ENCODE peak calls at places on chromosome 11, in five cellular contexts. One of them, this sample, is unnamed.

GRCh38 chr11:25981998-25982397 is 349.9 kb upstream of the ANO3 start:
- DNase-seq in SJCRH30: peak
- DNase-seq in CD8-positive, alpha-beta memory T cell: no peak
- DNase-seq in PC-9: peak
- DNase-seq in body of pancreas: peak
- DNase-seq in this sample: no peak

GRCh38 chr11:119651802-119652584 is 77.0 kb downstream of the NECTIN1 start:
- DNase-seq in CD8-positive, alpha-beta memory T cell: no peak
- DNase-seq in PC-9: no peak
- DNase-seq in body of pancreas: peak
- DNase-seq in SJCRH30: no peak
- DNase-seq in this sample: no peak

GRCh38 chr11:60914620-60915249 is 777 bp downstream of the TMEM109 start:
- DNase-seq in SJCRH30: peak
- DNase-seq in body of pancreas: peak
- DNase-seq in PC-9: no peak
- DNase-seq in CD8-positive, alpha-beta memory T cell: no peak
- DNase-seq in this sample: peak

GRCh38 chr11:12164061-12165014 is 53.9 kb downstream of the MICAL2 start:
- DNase-seq in body of pancreas: no peak
- DNase-seq in PC-9: no peak
- DNase-seq in SJCRH30: peak
- DNase-seq in CD8-positive, alpha-beta memory T cell: no peak
- DNase-seq in this sample: no peak

GRCh38 chr11:119298726-119299125 is 18.2 kb downstream of the MCAM start:
- DNase-seq in CD8-positive, alpha-beta memory T cell: no peak
- DNase-seq in PC-9: no peak
- DNase-seq in SJCRH30: no peak
- DNase-seq in body of pancreas: peak
- DNase-seq in this sample: no peak

GRCh38 chr11:116148056-116148455 is 624.7 kb downstream of the BUD13 start:
- DNase-seq in SJCRH30: no peak
- DNase-seq in PC-9: no peak
- DNase-seq in CD8-positive, alpha-beta memory T cell: no peak
- DNase-seq in body of pancreas: no peak
- DNase-seq in this sample: no peak

GRCh38 chr11:59053387-59053786 is 32.7 kb upstream of the GLYATL1B start:
- DNase-seq in body of pancreas: peak
- DNase-seq in PC-9: peak
- DNase-seq in CD8-positive, alpha-beta memory T cell: peak
- DNase-seq in SJCRH30: peak
- DNase-seq in this sample: peak

GRCh38 chr11:118081241-118081958 is 4.5 kb downstream of the TMPRSS4 start:
- DNase-seq in CD8-positive, alpha-beta memory T cell: no peak
- DNase-seq in PC-9: no peak
- DNase-seq in SJCRH30: no peak
- DNase-seq in body of pancreas: peak
- DNase-seq in this sample: no peak

GRCh38 chr11:2529636-2530035 is 84.8 kb downstream of the KCNQ1 start:
- DNase-seq in PC-9: no peak
- DNase-seq in CD8-positive, alpha-beta memory T cell: no peak
- DNase-seq in body of pancreas: no peak
- DNase-seq in SJCRH30: peak
- DNase-seq in this sample: peak

GRCh38 chr11:74783241-74783871 is 34.7 kb downstream of the RNF169 start:
- DNase-seq in PC-9: no peak
- DNase-seq in CD8-positive, alpha-beta memory T cell: peak
- DNase-seq in body of pancreas: peak
- DNase-seq in SJCRH30: no peak
- DNase-seq in this sample: no peak

GRCh38 chr11:87315229-87315628 is 277.5 kb downstream of the TMEM135 start:
- DNase-seq in SJCRH30: no peak
- DNase-seq in body of pancreas: no peak
- DNase-seq in PC-9: no peak
- DNase-seq in CD8-positive, alpha-beta memory T cell: no peak
- DNase-seq in this sample: no peak

GRCh38 chr11:124274000-124274399 is 17.8 kb downstream of the OR8G5 start:
- DNase-seq in CD8-positive, alpha-beta memory T cell: no peak
- DNase-seq in body of pancreas: no peak
- DNase-seq in SJCRH30: no peak
- DNase-seq in PC-9: no peak
- DNase-seq in this sample: no peak

GRCh38 chr11:19725379-19726079 is 12.9 kb downstream of the NAV2 start:
- DNase-seq in PC-9: peak
- DNase-seq in CD8-positive, alpha-beta memory T cell: no peak
- DNase-seq in SJCRH30: no peak
- DNase-seq in body of pancreas: peak
- DNase-seq in this sample: peak

GRCh38 chr11:48193876-48194275 is 22.7 kb upstream of the OR4B1 start:
- DNase-seq in PC-9: no peak
- DNase-seq in CD8-positive, alpha-beta memory T cell: no peak
- DNase-seq in body of pancreas: no peak
- DNase-seq in SJCRH30: no peak
- DNase-seq in this sample: no peak

GRCh38 chr11:24748261-24748660 is 251.4 kb downstream of the LUZP2 start:
- DNase-seq in CD8-positive, alpha-beta memory T cell: no peak
- DNase-seq in PC-9: no peak
- DNase-seq in body of pancreas: no peak
- DNase-seq in SJCRH30: no peak
- DNase-seq in this sample: no peak

GRCh38 chr11:131969261-131969660 is 598.8 kb downstream of the NTM start:
- DNase-seq in PC-9: no peak
- DNase-seq in SJCRH30: no peak
- DNase-seq in CD8-positive, alpha-beta memory T cell: no peak
- DNase-seq in body of pancreas: no peak
- DNase-seq in this sample: no peak

GRCh38 chr11:70756756-70757155 is 358.4 kb downstream of the CTTN start:
- DNase-seq in PC-9: no peak
- DNase-seq in SJCRH30: no peak
- DNase-seq in CD8-positive, alpha-beta memory T cell: no peak
- DNase-seq in body of pancreas: no peak
- DNase-seq in this sample: no peak

GRCh38 chr11:28760676-28761390 is 652.6 kb downstream of the METTL15 start:
- DNase-seq in PC-9: peak
- DNase-seq in CD8-positive, alpha-beta memory T cell: no peak
- DNase-seq in body of pancreas: no peak
- DNase-seq in SJCRH30: no peak
- DNase-seq in this sample: no peak

GRCh38 chr11:113773092-113773415 is 438 bp downstream of the ZW10 start:
- DNase-seq in body of pancreas: peak
- DNase-seq in PC-9: no peak
- DNase-seq in CD8-positive, alpha-beta memory T cell: no peak
- DNase-seq in SJCRH30: peak
- DNase-seq in this sample: no peak

GRCh38 chr11:34425863-34426262 is 12.9 kb upstream of the CAT start:
- DNase-seq in CD8-positive, alpha-beta memory T cell: no peak
- DNase-seq in body of pancreas: no peak
- DNase-seq in SJCRH30: no peak
- DNase-seq in PC-9: no peak
- DNase-seq in this sample: no peak

GRCh38 chr11:113251281-113251680 is 63.1 kb upstream of the TTC12 start:
- DNase-seq in body of pancreas: no peak
- DNase-seq in CD8-positive, alpha-beta memory T cell: no peak
- DNase-seq in SJCRH30: no peak
- DNase-seq in PC-9: no peak
- DNase-seq in this sample: no peak

GRCh38 chr11:4826425-4826824 is 5.3 kb downstream of the OR51F2 start:
- DNase-seq in body of pancreas: no peak
- DNase-seq in PC-9: no peak
- DNase-seq in SJCRH30: no peak
- DNase-seq in CD8-positive, alpha-beta memory T cell: no peak
- DNase-seq in this sample: no peak

GRCh38 chr11:75152090-75152489 is 1.2 kb downstream of the SLCO2B1 start:
- DNase-seq in body of pancreas: peak
- DNase-seq in CD8-positive, alpha-beta memory T cell: no peak
- DNase-seq in SJCRH30: peak
- DNase-seq in PC-9: no peak
- DNase-seq in this sample: no peak

GRCh38 chr11:75896843-75897419 is 81.9 kb downstream of the UVRAG start:
- DNase-seq in CD8-positive, alpha-beta memory T cell: peak
- DNase-seq in PC-9: no peak
- DNase-seq in body of pancreas: no peak
- DNase-seq in SJCRH30: no peak
- DNase-seq in this sample: no peak

GRCh38 chr11:6862961-6863360 is at the start of gene OR10A2:
- DNase-seq in CD8-positive, alpha-beta memory T cell: no peak
- DNase-seq in body of pancreas: no peak
- DNase-seq in SJCRH30: no peak
- DNase-seq in PC-9: no peak
- DNase-seq in this sample: no peak

GRCh38 chr11:74672956-74673895 is 58.0 kb downstream of the CHRDL2 start:
- DNase-seq in CD8-positive, alpha-beta memory T cell: no peak
- DNase-seq in body of pancreas: peak
- DNase-seq in SJCRH30: peak
- DNase-seq in PC-9: peak
- DNase-seq in this sample: no peak

GRCh38 chr11:26626346-26626745 is 54.3 kb upstream of the MUC15 start:
- DNase-seq in CD8-positive, alpha-beta memory T cell: no peak
- DNase-seq in body of pancreas: no peak
- DNase-seq in PC-9: no peak
- DNase-seq in SJCRH30: no peak
- DNase-seq in this sample: no peak

GRCh38 chr11:364991-365390 is 4.3 kb upstream of the B4GALNT4 start:
- DNase-seq in SJCRH30: no peak
- DNase-seq in PC-9: no peak
- DNase-seq in CD8-positive, alpha-beta memory T cell: no peak
- DNase-seq in body of pancreas: no peak
- DNase-seq in this sample: no peak

GRCh38 chr11:114340311-114341131 is 44.3 kb downstream of the NNMT start:
- DNase-seq in CD8-positive, alpha-beta memory T cell: peak
- DNase-seq in body of pancreas: peak
- DNase-seq in SJCRH30: peak
- DNase-seq in PC-9: peak
- DNase-seq in this sample: peak

DNA sequence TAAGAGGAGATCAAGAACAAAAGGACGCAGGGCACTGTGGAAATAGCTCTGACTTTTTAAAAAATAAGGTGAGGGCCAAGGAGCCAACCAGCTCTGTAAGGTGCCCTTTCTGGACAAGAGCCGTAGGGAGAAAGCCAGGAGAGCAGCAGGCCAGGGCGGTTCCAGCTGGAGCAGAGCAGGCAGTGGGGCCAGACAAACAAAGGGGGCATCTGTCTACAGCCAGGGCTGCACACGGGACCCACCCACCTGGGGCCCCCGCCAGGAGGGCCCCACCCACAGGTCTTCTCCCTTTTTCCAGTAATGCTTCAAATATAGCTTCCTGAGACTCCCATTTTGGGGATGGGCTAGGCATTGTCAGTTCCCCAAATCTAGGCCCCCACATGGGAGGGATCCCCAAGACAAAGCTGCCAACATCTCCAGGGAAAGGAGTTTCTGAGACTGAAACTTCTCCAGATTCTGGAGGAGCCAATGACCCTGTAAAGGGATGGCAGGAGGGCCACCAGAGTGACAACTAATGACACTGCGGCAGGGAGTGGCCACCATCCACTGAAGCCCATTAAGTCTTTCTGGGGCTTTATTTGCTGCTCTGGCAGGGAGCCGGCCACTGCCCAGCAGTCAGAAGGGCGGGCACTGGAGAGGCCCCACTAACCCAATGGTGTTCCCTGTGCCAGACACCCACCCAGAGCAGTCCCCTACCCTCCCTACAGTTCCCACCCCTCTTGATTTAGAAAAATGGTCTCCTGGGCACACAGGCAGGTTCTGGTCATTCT is 1.9 kb downstream of the ZFTA start:
- DNase-seq in PC-9: no peak
- DNase-seq in SJCRH30: no peak
- DNase-seq in CD8-positive, alpha-beta memory T cell: no peak
- DNase-seq in body of pancreas: no peak
- DNase-seq in this sample: peak
- H3K27ac ChIP-seq in PC-9: no peak
- H3K27ac ChIP-seq in SJCRH30: no peak
- H3K27ac ChIP-seq in CD8-positive, alpha-beta memory T cell: no peak
- H3K27ac ChIP-seq in body of pancreas: no peak
- H3K27ac ChIP-seq in this sample: no peak

DNA sequence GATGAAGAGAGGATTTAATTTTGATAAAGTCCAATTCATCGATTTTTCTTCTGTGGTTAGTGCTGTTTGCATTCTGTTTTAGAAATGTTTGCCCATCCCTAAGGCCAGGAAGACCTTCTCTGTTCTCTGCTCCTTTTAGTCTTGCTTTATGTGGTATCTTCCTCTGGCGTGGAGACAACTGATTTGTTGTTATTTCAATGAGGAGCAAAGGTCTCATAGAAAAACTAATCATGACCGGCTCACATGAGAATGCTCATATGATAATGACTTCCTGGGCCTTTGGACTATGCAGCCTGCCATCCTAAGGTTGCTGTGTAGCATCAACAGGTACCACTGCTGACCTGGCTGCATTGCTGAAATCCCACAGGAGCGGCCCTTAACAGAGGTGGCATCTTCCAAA is 19.8 kb downstream of the SCGB1A1 start:
- DNase-seq in SJCRH30: no peak
- DNase-seq in PC-9: no peak
- DNase-seq in CD8-positive, alpha-beta memory T cell: no peak
- DNase-seq in body of pancreas: no peak
- DNase-seq in this sample: no peak
- H3K27ac ChIP-seq in SJCRH30: no peak
- H3K27ac ChIP-seq in PC-9: no peak
- H3K27ac ChIP-seq in CD8-positive, alpha-beta memory T cell: no peak
- H3K27ac ChIP-seq in body of pancreas: no peak
- H3K27ac ChIP-seq in this sample: no peak

DNA sequence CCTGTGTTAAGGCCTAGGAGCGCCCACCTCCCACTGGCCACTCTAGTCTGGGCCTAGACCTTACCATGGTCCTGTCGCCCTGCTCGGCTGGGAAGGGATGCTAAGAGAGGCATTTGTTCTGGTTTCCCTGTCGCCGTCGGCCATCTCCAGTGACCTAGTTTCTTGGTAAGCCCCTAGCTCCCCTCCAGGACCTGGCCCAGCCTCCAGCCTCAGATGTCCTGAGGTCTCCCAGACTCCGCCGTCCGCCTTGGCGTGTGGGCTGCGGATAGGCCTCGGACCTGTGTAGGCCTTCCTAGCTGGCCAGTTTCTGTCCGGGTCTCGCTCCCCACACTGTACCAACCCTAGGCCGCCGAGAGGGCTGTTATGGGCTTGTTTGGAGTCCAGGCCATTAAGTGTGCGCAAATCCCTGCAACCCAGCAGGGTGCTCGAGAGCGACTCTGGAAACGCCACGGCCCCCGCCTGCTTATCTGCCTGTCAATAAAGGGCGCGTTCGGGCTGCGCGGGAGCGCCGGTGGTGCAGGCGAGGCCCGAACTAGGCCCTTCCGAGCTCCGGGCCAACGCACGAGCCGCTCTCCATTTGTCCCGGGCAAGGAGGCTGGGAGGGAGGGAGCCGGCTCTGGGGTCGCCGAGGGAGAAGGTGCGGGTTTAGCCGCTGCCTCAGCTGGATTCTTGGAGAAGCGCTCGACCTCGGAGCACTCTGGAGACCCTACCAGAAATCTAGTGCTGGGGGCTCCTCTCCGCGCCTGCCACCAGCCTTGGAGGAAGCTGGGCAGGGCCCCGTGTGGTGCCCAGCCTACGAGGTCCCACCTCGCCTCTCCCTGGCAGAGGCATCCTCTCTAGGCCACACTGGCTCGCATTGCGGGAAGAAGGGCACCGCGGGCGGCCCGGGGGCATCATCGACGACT is 8.7 kb upstream of the PAX6 start:
- DNase-seq in SJCRH30: no peak
- DNase-seq in PC-9: no peak
- DNase-seq in CD8-positive, alpha-beta memory T cell: no peak
- DNase-seq in body of pancreas: peak
- DNase-seq in this sample: no peak
- H3K27ac ChIP-seq in SJCRH30: no peak
- H3K27ac ChIP-seq in PC-9: no peak
- H3K27ac ChIP-seq in CD8-positive, alpha-beta memory T cell: no peak
- H3K27ac ChIP-seq in body of pancreas: no peak
- H3K27ac ChIP-seq in this sample: no peak

GRCh38 chr11:79437981-79438630 is 2.7 kb downstream of the TENM4 start:
- DNase-seq in CD8-positive, alpha-beta memory T cell: no peak
- DNase-seq in SJCRH30: no peak
- DNase-seq in PC-9: no peak
- DNase-seq in body of pancreas: no peak
- DNase-seq in this sample: peak
- H3K27ac ChIP-seq in CD8-positive, alpha-beta memory T cell: no peak
- H3K27ac ChIP-seq in SJCRH30: no peak
- H3K27ac ChIP-seq in PC-9: no peak
- H3K27ac ChIP-seq in body of pancreas: no peak
- H3K27ac ChIP-seq in this sample: peak

This sample was measured in upper lobe of left lung.